ENCODE peak calls at places on chromosomes 2 and 18, in six cellular contexts. W, N, T, O, S and K are unnamed samples. For H3K4me1, the result is how much of the 10 kb centered on the place peaks cover.

GRCh38 chr2:196268022-196268421 is 96.6 kb upstream of the STK17B start:
- ATAC-seq in W (no peak), N (no peak), T (no peak), O (peak), S (peak), K (no peak)

GRCh38 chr2:109348645-109349554 is 219.9 kb downstream of the SH3RF3 start:
- ATAC-seq in W (no peak), N (no peak), T (no peak), O (no peak), S (peak), K (no peak)

GRCh38 chr2:151771599-151772358 is 37.5 kb upstream of the NEB start:
- ATAC-seq in W (no peak), N (no peak), T (no peak), O (peak), S (peak), K (peak)

GRCh38 chr2:186614373-186614772 is 24.5 kb downstream of the ITGAV start:
- ATAC-seq in W (no peak), N (no peak), T (no peak), O (no peak), S (no peak), K (no peak)

GRCh38 chr2:45684756-45685155 is 33.3 kb downstream of the PRKCE start:
- ATAC-seq in W (no peak), N (no peak), T (no peak), O (no peak), S (no peak), K (no peak)

GRCh38 chr2:188303363-188304031 is 11.8 kb downstream of the GULP1 start:
- ATAC-seq in W (no peak), N (no peak), T (no peak), O (no peak), S (no peak), K (no peak)

GRCh38 chr2:88751770-88752169 is 60.3 kb downstream of the RPIA start:
- ATAC-seq in W (no peak), N (no peak), T (no peak), O (no peak), S (no peak), K (no peak)

GRCh38 chr2:143297182-143297581 is 168.0 kb downstream of the ARHGAP15 start:
- ATAC-seq in W (no peak), N (peak), T (no peak), O (no peak), S (no peak), K (no peak)

GRCh38 chr2:217953531-217953932 is 49.3 kb downstream of the TNS1 start:
- ATAC-seq in W (no peak), N (peak), T (no peak), O (no peak), S (no peak), K (peak)

GRCh38 chr2:175154670-175155082 is 13.3 kb downstream of the ATF2 start:
- ATAC-seq in W (peak), N (peak), T (no peak), O (no peak), S (peak), K (no peak)

GRCh38 chr18:45976581-45977373 is 9.6 kb upstream of the EPG5 start:
- ATAC-seq in W (no peak), N (no peak), T (no peak), O (no peak), S (no peak), K (no peak)

GRCh38 chr18:56550121-56550520 is 88.3 kb downstream of the TXNL1 start:
- ATAC-seq in W (no peak), N (no peak), T (no peak), O (no peak), S (no peak), K (no peak)

GRCh38 chr2:8537572-8538155 is 144.2 kb upstream of the ID2 start:
- ATAC-seq in W (no peak), N (no peak), T (peak), O (no peak), S (no peak), K (no peak)

GRCh38 chr2:181779288-181779871 is 99.1 kb upstream of the NEUROD1 start:
- ATAC-seq in W (no peak), N (no peak), T (no peak), O (no peak), S (peak), K (no peak)

GRCh38 chr2:12870692-12871091 is 154.0 kb downstream of the TRIB2 start:
- ATAC-seq in W (no peak), N (no peak), T (no peak), O (no peak), S (no peak), K (no peak)

DNA sequence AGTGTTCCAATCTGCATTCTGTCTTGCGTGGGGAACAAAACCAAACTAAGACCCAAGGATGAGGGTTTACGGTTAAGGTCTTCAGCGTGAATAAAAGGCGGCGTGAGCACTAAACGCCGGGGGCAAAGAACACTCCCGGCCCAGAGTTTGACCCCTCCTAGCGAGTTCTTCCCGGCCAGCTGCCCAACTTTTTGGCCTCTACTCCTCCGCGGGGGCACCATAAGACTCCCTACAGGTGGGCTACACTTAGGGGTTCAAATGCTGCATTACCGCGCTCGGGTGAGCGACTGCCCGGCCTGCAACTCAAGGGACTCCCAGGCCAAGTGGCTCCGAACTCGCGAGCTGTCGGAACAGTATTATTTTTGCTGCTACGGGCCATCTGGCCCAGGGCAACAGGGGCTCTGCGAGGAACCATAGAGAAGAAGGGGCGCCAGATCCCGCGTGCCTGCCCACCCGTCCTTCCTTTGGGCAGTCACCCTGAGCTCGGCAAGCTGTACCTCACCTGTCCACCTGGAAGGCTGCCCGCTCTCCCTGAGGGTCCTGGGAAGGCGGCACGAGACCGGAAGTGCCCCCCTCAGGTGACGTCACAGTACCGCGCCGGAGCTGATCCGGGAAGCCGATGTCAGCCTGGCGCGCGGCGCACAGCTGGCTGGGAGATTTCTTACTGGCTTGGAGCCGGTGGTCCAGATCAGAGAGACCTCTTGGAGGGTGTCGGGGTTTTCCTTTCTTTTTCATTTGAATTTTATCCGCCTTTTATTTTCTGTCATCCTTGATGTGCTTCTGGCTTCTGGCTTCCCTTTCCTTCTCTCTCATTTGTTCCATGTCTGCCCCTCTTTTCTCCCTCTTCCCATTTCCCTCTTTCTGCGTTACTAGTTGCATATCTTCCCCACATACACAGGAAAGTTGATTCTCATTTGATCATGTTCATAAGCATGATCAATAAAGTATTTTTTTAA is at the start of gene LDAH:
- ATAC-seq in W (peak), N (peak), T (peak), O (peak), S (peak), K (peak)
- TF ChIP-seq EP300 in W (no peak), N (no peak), T (peak), O (no peak), S (no peak), K (no peak)

DNA sequence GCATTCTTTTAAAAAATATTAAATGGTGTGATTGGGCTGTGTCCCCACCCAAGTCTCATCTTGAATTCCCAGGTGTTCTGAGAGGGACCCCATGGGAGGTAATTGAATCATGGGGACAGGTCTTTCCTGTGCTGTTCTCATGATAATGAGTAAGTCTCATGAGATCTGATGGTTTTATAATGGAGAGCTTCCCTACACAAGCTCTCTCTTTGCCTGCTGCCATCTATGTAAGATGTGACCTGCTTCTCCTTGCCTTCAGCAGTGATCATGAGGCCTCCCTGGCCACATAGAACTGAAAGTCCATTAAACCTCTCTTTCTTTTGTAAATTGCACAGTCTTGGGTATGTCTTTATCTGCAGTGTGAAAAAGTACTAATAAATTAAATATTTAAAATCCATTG is 10.3 kb downstream of the PPM1B start:
- ATAC-seq in W (no peak), N (no peak), T (no peak), O (no peak), S (no peak), K (no peak)
- H3K4me1 ChIP-seq in W (under half), N (under half), T (under half), O (under half), S (under half), K (under half)

GRCh38 chr2:136235451-136236418 is 117.8 kb upstream of the CXCR4 start:
- ATAC-seq in W (peak), N (no peak), T (no peak), O (peak), S (no peak), K (no peak)

GRCh38 chr2:136230471-136230870 is 112.5 kb upstream of the CXCR4 start:
- ATAC-seq in W (no peak), N (no peak), T (no peak), O (no peak), S (no peak), K (no peak)

GRCh38 chr2:136233315-136233714 is 115.4 kb upstream of the CXCR4 start:
- ATAC-seq in W (no peak), N (no peak), T (no peak), O (no peak), S (peak), K (no peak)

GRCh38 chr2:136232447-136233172 is 114.7 kb upstream of the CXCR4 start:
- ATAC-seq in W (no peak), N (no peak), T (no peak), O (no peak), S (no peak), K (no peak)

GRCh38 chr2:136234261-136234660 is 116.3 kb upstream of the CXCR4 start:
- ATAC-seq in W (no peak), N (no peak), T (no peak), O (no peak), S (no peak), K (no peak)
- H3K27ac ChIP-seq in W (no peak), N (no peak), T (no peak), O (no peak), S (no peak), K (no peak)

GRCh38 chr2:229195346-229195947 is 75.6 kb downstream of the PID1 start:
- ATAC-seq in W (no peak), N (no peak), T (no peak), O (no peak), S (no peak), K (no peak)
- TF ChIP-seq EP300 in W (no peak), N (no peak), T (no peak), O (no peak), S (no peak), K (no peak)

GRCh38 chr2:130823886-130824491 is 12.7 kb upstream of the ARHGEF4 start:
- ATAC-seq in W (peak), N (no peak), T (no peak), O (no peak), S (peak), K (no peak)
- H3K4me1 ChIP-seq in W (under half), N (under half), T (under half), O (under half), S (under half), K (under half)